ENCODE peak calls at places on chromosomes 5 and 9, in five cellular contexts. One of them, this sample, is unnamed.

GRCh38 chr9:6680797-6681146 is 35.2 kb upstream of the GLDC start:
- DNase-seq in progenitor cell of endocrine pancreas: no peak
- DNase-seq in stimulated activated CD4-positive, alpha-beta T cell treated with anti-CD3 and anti-CD28 coated beads, Interleukin-1b, Interleukin-23, amount 100 ng/mL, for 24 hours: peak
- DNase-seq in thoracic aorta: no peak
- DNase-seq in midbrain: peak
- DNase-seq in this sample: no peak

GRCh38 chr5:75053286-75054109 is 1.1 kb upstream of the GCNT4 start:
- DNase-seq in progenitor cell of endocrine pancreas: peak
- DNase-seq in stimulated activated CD4-positive, alpha-beta T cell treated with anti-CD3 and anti-CD28 coated beads, Interleukin-1b, Interleukin-23, amount 100 ng/mL, for 24 hours: no peak
- DNase-seq in thoracic aorta: no peak
- DNase-seq in midbrain: peak
- DNase-seq in this sample: no peak

GRCh38 chr9:132228062-132228461 is 66.2 kb downstream of the NTNG2 start:
- DNase-seq in progenitor cell of endocrine pancreas: no peak
- DNase-seq in stimulated activated CD4-positive, alpha-beta T cell treated with anti-CD3 and anti-CD28 coated beads, Interleukin-1b, Interleukin-23, amount 100 ng/mL, for 24 hours: no peak
- DNase-seq in thoracic aorta: no peak
- DNase-seq in midbrain: no peak
- DNase-seq in this sample: no peak

GRCh38 chr9:119736478-119737454 is 367.5 kb upstream of the BRINP1 start:
- DNase-seq in progenitor cell of endocrine pancreas: no peak
- DNase-seq in stimulated activated CD4-positive, alpha-beta T cell treated with anti-CD3 and anti-CD28 coated beads, Interleukin-1b, Interleukin-23, amount 100 ng/mL, for 24 hours: no peak
- DNase-seq in thoracic aorta: no peak
- DNase-seq in midbrain: no peak
- DNase-seq in this sample: no peak

GRCh38 chr5:174222891-174223290 is 177.4 kb downstream of the NSG2 start:
- DNase-seq in progenitor cell of endocrine pancreas: no peak
- DNase-seq in stimulated activated CD4-positive, alpha-beta T cell treated with anti-CD3 and anti-CD28 coated beads, Interleukin-1b, Interleukin-23, amount 100 ng/mL, for 24 hours: no peak
- DNase-seq in thoracic aorta: no peak
- DNase-seq in midbrain: no peak
- DNase-seq in this sample: no peak

GRCh38 chr5:8176101-8176693 is 307.2 kb downstream of the MTRR start:
- DNase-seq in progenitor cell of endocrine pancreas: no peak
- DNase-seq in stimulated activated CD4-positive, alpha-beta T cell treated with anti-CD3 and anti-CD28 coated beads, Interleukin-1b, Interleukin-23, amount 100 ng/mL, for 24 hours: no peak
- DNase-seq in thoracic aorta: no peak
- DNase-seq in midbrain: no peak
- DNase-seq in this sample: no peak

GRCh38 chr9:119368681-119369581 is at the start of gene BRINP1:
- DNase-seq in progenitor cell of endocrine pancreas: peak
- DNase-seq in stimulated activated CD4-positive, alpha-beta T cell treated with anti-CD3 and anti-CD28 coated beads, Interleukin-1b, Interleukin-23, amount 100 ng/mL, for 24 hours: no peak
- DNase-seq in thoracic aorta: no peak
- DNase-seq in midbrain: peak
- DNase-seq in this sample: no peak

GRCh38 chr5:147918101-147918500 is 11.8 kb upstream of the C5orf46 start:
- DNase-seq in progenitor cell of endocrine pancreas: no peak
- DNase-seq in stimulated activated CD4-positive, alpha-beta T cell treated with anti-CD3 and anti-CD28 coated beads, Interleukin-1b, Interleukin-23, amount 100 ng/mL, for 24 hours: no peak
- DNase-seq in thoracic aorta: no peak
- DNase-seq in midbrain: no peak
- DNase-seq in this sample: peak

GRCh38 chr9:108919517-108919916 is 14.4 kb downstream of the ELP1 start:
- DNase-seq in progenitor cell of endocrine pancreas: no peak
- DNase-seq in stimulated activated CD4-positive, alpha-beta T cell treated with anti-CD3 and anti-CD28 coated beads, Interleukin-1b, Interleukin-23, amount 100 ng/mL, for 24 hours: no peak
- DNase-seq in thoracic aorta: no peak
- DNase-seq in midbrain: no peak
- DNase-seq in this sample: no peak

GRCh38 chr5:150317048-150318003 is 14.6 kb upstream of the ARSI start:
- DNase-seq in progenitor cell of endocrine pancreas: no peak
- DNase-seq in stimulated activated CD4-positive, alpha-beta T cell treated with anti-CD3 and anti-CD28 coated beads, Interleukin-1b, Interleukin-23, amount 100 ng/mL, for 24 hours: no peak
- DNase-seq in thoracic aorta: no peak
- DNase-seq in midbrain: no peak
- DNase-seq in this sample: peak

GRCh38 chr9:137876269-137876668 is 1.3 kb upstream of the CACNA1B start:
- DNase-seq in progenitor cell of endocrine pancreas: no peak
- DNase-seq in stimulated activated CD4-positive, alpha-beta T cell treated with anti-CD3 and anti-CD28 coated beads, Interleukin-1b, Interleukin-23, amount 100 ng/mL, for 24 hours: no peak
- DNase-seq in thoracic aorta: no peak
- DNase-seq in midbrain: no peak
- DNase-seq in this sample: no peak